ENCODE peak calls at places on chromosomes 7 and 10, in nine cellular contexts. W, O, U, I, F, T, C, L and V are unnamed samples.
A peak's percentile ranks its signal among the peaks of the same experiment; 100 is the strongest.

GRCh38 chr7:100080895-100081534 is 508 bp downstream of the ZNF3 start:
- DNase-seq in T (no peak), I (no peak), L (no peak), C (no peak), O (no peak), W (no peak), F (no peak), U (no peak), V (no peak)

GRCh38 chr10:118459642-118460193 is 117.6 kb upstream of the FAM204A start:
- DNase-seq in O (peak; percentile 69), I (no peak), C (no peak), F (peak; percentile 57), U (peak; percentile 78), W (peak; percentile 64), L (peak; percentile 38), T (no peak), V (peak; percentile 38)

GRCh38 chr7:102814025-102814471 is 65.2 kb downstream of the FAM185A start:
- DNase-seq in F (no peak), W (no peak), U (no peak), C (no peak), O (peak; percentile 83), L (no peak), T (no peak), I (peak; percentile 15), V (no peak)

GRCh38 chr10:126065751-126066150 is 169.4 kb downstream of the FANK1 start:
- DNase-seq in O (peak; percentile 37), L (no peak), F (no peak), W (no peak), C (no peak), T (no peak), I (no peak), U (no peak), V (no peak)

GRCh38 chr10:114685456-114685855 is 27.4 kb upstream of the ABLIM1 start:
- DNase-seq in C (no peak), W (no peak), F (no peak), O (no peak), I (no peak), L (no peak), T (no peak), U (no peak), V (no peak)

GRCh38 chr10:58070964-58071363 is 196.7 kb downstream of the IPMK start:
- DNase-seq in U (no peak), L (peak; percentile 9), W (no peak), I (no peak), T (no peak), O (no peak), C (no peak), F (no peak), V (no peak)

GRCh38 chr7:44885394-44886317 is at the start of gene PURB:
- DNase-seq in W (peak; percentile 96), C (no peak), U (peak; percentile 95), F (peak; percentile 97), L (peak; percentile 86), O (peak; percentile 98), I (peak; percentile 90), T (no peak), V (peak; percentile 95)

GRCh38 chr10:88386204-88386877 is 196.8 kb downstream of the RNLS start:
- DNase-seq in T (no peak), C (no peak), I (no peak), U (no peak), F (peak; percentile 20), L (no peak), O (peak; percentile 20), W (peak; percentile 30), V (peak; percentile 17)

GRCh38 chr7:93331706-93332105 is 99.5 kb downstream of the VPS50 start:
- DNase-seq in U (no peak), F (no peak), L (no peak), O (no peak), I (no peak), W (no peak), T (no peak), C (no peak), V (no peak)

GRCh38 chr10:126063353-126063791 is 167.0 kb downstream of the FANK1 start:
- DNase-seq in W (no peak), L (peak; percentile 87), F (no peak), I (peak; percentile 38), T (no peak), C (no peak), O (peak; percentile 95), U (peak; percentile 44), V (no peak)

GRCh38 chr7:86848226-86848625 is 204.5 kb downstream of the GRM3 start:
- DNase-seq in I (no peak), T (no peak), O (no peak), U (no peak), W (no peak), F (no peak), L (no peak), C (no peak), V (no peak)

GRCh38 chr7:135147899-135148721 is at the start of gene TMEM140:
- DNase-seq in I (no peak), T (no peak), U (no peak), L (no peak), C (no peak), F (peak; percentile 59), O (peak; percentile 89), W (peak; percentile 39), V (peak; percentile 28)
- TF ChIP-seq CTCF in I (peak; percentile 31), T (no peak), U (no peak), L (no peak), C (no peak), F (no peak), O (peak; percentile 6), W (no peak), V (no peak)

GRCh38 chr10:21912583-21912982 is 90.9 kb downstream of the DNAJC1 start:
- DNase-seq in C (no peak), O (no peak), L (no peak), T (no peak), U (no peak), F (no peak), I (no peak), W (no peak), V (no peak)
- TF ChIP-seq CTCF in C (no peak), O (no peak), L (no peak), T (no peak), U (no peak), F (no peak), I (no peak), W (no peak), V (no peak)

DNA sequence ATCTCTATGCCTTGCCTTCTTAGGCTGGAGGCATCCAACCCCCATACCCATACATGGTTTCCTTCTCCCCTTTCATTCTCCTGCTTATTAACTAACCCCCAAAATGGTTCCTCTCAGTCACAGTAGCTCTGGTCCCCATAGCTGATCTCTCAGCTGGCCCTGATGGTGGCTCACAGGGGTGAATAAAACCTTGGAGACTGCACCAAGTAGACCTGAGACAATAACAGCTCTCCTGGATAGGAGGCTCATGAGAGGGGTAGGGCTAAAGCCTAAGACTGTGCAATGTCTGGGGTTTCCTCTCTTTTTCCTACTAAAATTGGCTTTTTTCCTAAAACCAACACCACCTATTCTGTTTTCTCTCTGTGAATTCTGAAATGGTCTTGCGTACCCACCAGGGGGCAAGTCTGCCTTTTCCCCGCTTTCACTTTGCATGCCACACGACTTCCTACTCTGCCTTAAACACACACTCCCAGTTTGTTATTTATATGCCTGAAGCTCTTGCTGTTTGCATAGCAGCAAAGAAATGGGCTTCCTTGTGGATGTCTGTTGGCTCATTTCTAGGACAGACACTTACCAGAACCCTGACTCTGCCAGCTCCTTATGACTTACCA is 18.4 kb upstream of the PON1 start:
- DNase-seq in W (no peak), C (no peak), U (no peak), L (no peak), I (no peak), F (no peak), O (no peak), T (no peak), V (no peak)
- TF ChIP-seq CTCF in W (no peak), C (no peak), U (no peak), L (no peak), I (no peak), F (no peak), O (peak; percentile 1), T (peak; percentile 40), V (no peak)

GRCh38 chr7:104789780-104790179 is 224.2 kb upstream of the KMT2E start:
- DNase-seq in F (no peak), I (no peak), U (no peak), W (no peak), T (no peak), L (no peak), O (no peak), C (no peak), V (no peak)

GRCh38 chr7:104790440-104790839 is 223.6 kb upstream of the KMT2E start:
- DNase-seq in I (no peak), L (no peak), F (no peak), W (no peak), T (no peak), U (no peak), C (no peak), O (no peak), V (no peak)

GRCh38 chr7:104779888-104780287 is 234.1 kb upstream of the KMT2E start:
- DNase-seq in L (no peak), I (no peak), U (no peak), T (no peak), O (no peak), W (no peak), F (no peak), C (no peak), V (no peak)

GRCh38 chr7:104784678-104785077 is 229.3 kb upstream of the KMT2E start:
- DNase-seq in O (no peak), F (no peak), I (no peak), T (no peak), W (no peak), L (no peak), U (no peak), C (no peak), V (no peak)
- TF ChIP-seq CTCF in O (no peak), F (no peak), I (no peak), T (no peak), W (no peak), L (no peak), U (no peak), C (no peak), V (no peak)

DNA sequence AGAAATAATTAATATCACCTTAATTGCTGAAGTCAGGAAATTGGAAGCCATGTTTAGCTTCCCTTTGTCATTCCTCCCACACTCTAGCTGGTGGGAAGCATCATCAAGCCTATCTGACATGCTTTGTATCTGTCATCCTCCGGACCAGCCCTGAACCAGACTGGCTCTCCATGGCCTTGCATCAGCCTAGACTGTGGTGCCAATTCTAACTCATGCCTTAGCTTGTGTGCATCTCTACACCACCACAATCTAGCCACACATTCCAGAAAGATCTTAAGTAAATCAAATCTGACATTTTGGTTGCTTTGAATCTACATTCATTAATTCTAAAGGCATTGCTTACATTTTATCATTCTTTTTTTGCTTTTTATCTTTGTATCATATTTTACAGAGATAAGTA is 196.4 kb upstream of the VSTM2A start:
- DNase-seq in W (no peak), C (no peak), O (peak; percentile 43), L (no peak), U (no peak), T (no peak), F (no peak), I (no peak), V (no peak)
- TF ChIP-seq CTCF in W (no peak), C (no peak), O (no peak), L (no peak), U (no peak), T (no peak), F (no peak), I (no peak), V (no peak)

GRCh38 chr7:52273685-52274610 is 761.5 kb upstream of the POM121L12 start:
- DNase-seq in T (no peak), L (no peak), I (no peak), W (peak; percentile 13), C (no peak), O (no peak), F (no peak), U (no peak), V (no peak)
- TF ChIP-seq CTCF in T (no peak), L (no peak), I (no peak), W (no peak), C (no peak), O (no peak), F (no peak), U (no peak), V (no peak)